ENCODE peak calls at places on chromosomes 4 and X, in four cellular contexts. F is activated CD8-positive, alpha-beta memory T cell treated with anti-CD3 and anti-CD28 coated beads, Interleukin-2, amount 50 U/mL, for 4 hours; U is activated naive CD8-positive, alpha-beta T cell treated with anti-CD3 and anti-CD28 coated beads, Interleukin-2, amount 10 ng/mL, durations not matched to agents 7 days and 5 days; P is progenitor cell of endocrine pancreas. G is an unnamed sample.

GRCh38 chr4:2862528-2862927 is 18.9 kb downstream of the ADD1 start:
- DNase-seq in U (no peak), F (no peak), P (no peak), G (no peak)

GRCh38 chr4:78691971-78692814 is 84.0 kb upstream of the BMP2K start:
- DNase-seq in P (no peak), U (no peak), F (no peak), G (no peak)

GRCh38 chr4:145679991-145680455 is at the start of gene C4orf51:
- DNase-seq in U (no peak), F (no peak), P (no peak), G (no peak)

GRCh38 chrX:41661366-41662095 is 27.2 kb upstream of the GPR34 start:
- DNase-seq in U (no peak), P (no peak), F (no peak), G (no peak)

GRCh38 chrX:155768036-155768769 is 112.9 kb upstream of the VAMP7 start:
- DNase-seq in U (no peak), F (no peak), P (no peak), G (no peak)

GRCh38 chrX:49901068-49901467 is 21.3 kb upstream of the CLCN5 start:
- DNase-seq in P (no peak), F (no peak), U (no peak), G (no peak)

GRCh38 chr4:154686838-154687237 is 57.0 kb upstream of the LRAT start:
- DNase-seq in F (no peak), U (no peak), P (no peak), G (no peak)

GRCh38 chrX:84046403-84046984 is 141.5 kb downstream of the RPS6KA6 start:
- DNase-seq in F (no peak), U (peak), P (no peak), G (no peak)

GRCh38 chr4:89048906-89049601 is 7.9 kb downstream of the FAM13A start:
- DNase-seq in P (no peak), F (no peak), U (no peak), G (no peak)

GRCh38 chrX:118773782-118774181 is 46.4 kb downstream of the IL13RA1 start:
- DNase-seq in U (no peak), F (no peak), P (no peak), G (no peak)

GRCh38 chr4:25347971-25348370 is 29.1 kb upstream of the ANAPC4 start:
- DNase-seq in P (no peak), U (no peak), F (no peak), G (no peak)

GRCh38 chr4:7070729-7071511 is 3.1 kb upstream of the GRPEL1 start:
- DNase-seq in F (peak), P (peak), U (peak), G (peak)

GRCh38 chrX:99394450-99394849 is 1015.6 kb downstream of the PCDH19 start:
- DNase-seq in F (no peak), U (no peak), P (no peak), G (peak)

GRCh38 chr4:55722132-55722531 is 86.0 kb upstream of the NMU start:
- DNase-seq in P (no peak), F (no peak), U (no peak), G (no peak)

GRCh38 chr4:107379054-107379869 is 340.8 kb downstream of the PAPSS1 start:
- DNase-seq in P (no peak), U (no peak), F (no peak), G (no peak)

GRCh38 chr4:5158391-5158770 is 107.1 kb downstream of the STK32B start:
- DNase-seq in P (no peak), U (no peak), F (no peak), G (no peak)

GRCh38 chr4:56909083-56909981 is 1.6 kb downstream of the REST start:
- DNase-seq in P (no peak), F (no peak), U (no peak), G (peak)

GRCh38 chrX:11458175-11458574 is 165.0 kb downstream of the AMELX start:
- DNase-seq in F (no peak), P (no peak), U (no peak), G (no peak)

GRCh38 chrX:149453030-149453429 is 52.1 kb downstream of the IDS start:
- DNase-seq in F (no peak), U (no peak), P (no peak), G (no peak)

GRCh38 chr4:80138556-80139538 is 58.5 kb upstream of the PRDM8 start:
- DNase-seq in F (peak), P (no peak), U (peak), G (no peak)

GRCh38 chrX:47366051-47366722 is 4.2 kb upstream of the ZNF157 start:
- DNase-seq in F (peak), U (peak), P (peak), G (no peak)

GRCh38 chr4:73753215-73753614 is 12.8 kb downstream of the CXCL8 start:
- DNase-seq in U (no peak), F (no peak), P (no peak), G (no peak)

GRCh38 chr4:123443401-123444297 is 47.1 kb downstream of the SPRY1 start:
- DNase-seq in F (peak), P (no peak), U (no peak), G (no peak)

GRCh38 chrX:22699591-22700091 is 300.1 kb upstream of the DDX53 start:
- DNase-seq in U (no peak), F (no peak), P (no peak), G (no peak)

GRCh38 chr4:168550071-168550766 is 53.4 kb downstream of the PALLD start:
- DNase-seq in P (no peak), U (no peak), F (no peak), G (no peak)

GRCh38 chr4:21543514-21543913 is 405.1 kb downstream of the KCNIP4 start:
- DNase-seq in U (no peak), F (no peak), P (no peak), G (no peak)

GRCh38 chrX:109889289-109890006 is 113.5 kb upstream of the TMEM164 start:
- DNase-seq in P (no peak), F (no peak), U (no peak), G (no peak)

GRCh38 chrX:9907645-9908387 is 59.3 kb upstream of the CLDN34 start:
- DNase-seq in U (no peak), F (no peak), P (no peak), G (no peak)

GRCh38 chr4:176566769-176567168 is 226.0 kb downstream of the VEGFC start:
- DNase-seq in U (no peak), F (no peak), P (no peak), G (no peak)

GRCh38 chr4:55347610-55348228 is 1.7 kb downstream of the SRD5A3 start:
- DNase-seq in P (no peak), U (no peak), F (no peak), G (no peak)